ENCODE peak calls at places on chromosomes 5 and 9, in five cellular contexts. E is gastrocnemius medialis, P is PC-9, D is ovary, B is MM.1S. K is an unnamed sample.

GRCh38 chr9:18330736-18331335 is 143.1 kb upstream of the ADAMTSL1 start:
- DNase-seq in P (no peak), B (no peak), E (no peak), D (no peak), K (no peak)

GRCh38 chr5:128635379-128635778 is 97.3 kb upstream of the FBN2 start:
- DNase-seq in D (no peak), E (no peak), P (no peak), B (no peak), K (no peak)

GRCh38 chr9:131410051-131410491 is 16.2 kb downstream of the PRRC2B start:
- DNase-seq in B (no peak), P (no peak), D (no peak), E (no peak), K (peak)

GRCh38 chr9:109708507-109708945 is 71.5 kb upstream of the PALM2AKAP2 start:
- DNase-seq in E (no peak), B (no peak), D (no peak), P (no peak), K (peak)

GRCh38 chr5:82601085-82601484 is 322.9 kb upstream of the RPS23 start:
- DNase-seq in P (no peak), D (no peak), E (no peak), B (peak), K (no peak)

GRCh38 chr5:14444988-14445387 is 136.6 kb upstream of the OTULINL start:
- DNase-seq in D (no peak), P (no peak), B (no peak), E (no peak), K (no peak)

GRCh38 chr9:69264526-69264925 is 60.5 kb upstream of the ENTREP1 start:
- DNase-seq in E (no peak), D (no peak), P (no peak), B (no peak), K (no peak)

GRCh38 chr5:1542755-1543154 is 19.0 kb upstream of the LPCAT1 start:
- DNase-seq in B (no peak), D (no peak), E (no peak), P (peak), K (peak)

GRCh38 chr9:133139246-133140173 is 18.5 kb upstream of the RALGDS start:
- DNase-seq in D (no peak), E (no peak), B (no peak), P (no peak), K (no peak)

GRCh38 chr5:96259211-96259772 is 173.8 kb downstream of the PCSK1 start:
- DNase-seq in E (no peak), D (no peak), B (no peak), P (peak), K (peak)

GRCh38 chr5:132829742-132830435 is 558 bp downstream of the SHROOM1 start:
- DNase-seq in B (peak), E (peak), D (peak), P (peak), K (peak)

GRCh38 chr9:89502038-89502601 is 4.2 kb upstream of the SEMA4D start:
- DNase-seq in E (no peak), P (no peak), D (no peak), B (no peak), K (no peak)

GRCh38 chr5:134527156-134527960 is 1.9 kb downstream of the JADE2 start:
- DNase-seq in B (peak), D (peak), P (peak), E (peak), K (peak)

GRCh38 chr5:36443941-36444340 is 142.2 kb upstream of the RANBP3L start:
- DNase-seq in E (no peak), D (no peak), B (no peak), P (no peak), K (no peak)

GRCh38 chr5:66689522-66690220 is 93.5 kb downstream of the MAST4 start:
- DNase-seq in D (no peak), P (no peak), E (no peak), B (no peak), K (no peak)

GRCh38 chr5:14880688-14881087 is 9.1 kb upstream of the ANKH start:
- DNase-seq in P (no peak), E (no peak), D (no peak), B (no peak), K (no peak)

GRCh38 chr9:100437860-100438805 is 11.2 kb downstream of the MSANTD3 start:
- DNase-seq in D (peak), B (peak), E (peak), P (peak), K (peak)

GRCh38 chr9:76717611-76718010 is 46.6 kb upstream of the PCA3 start:
- DNase-seq in D (no peak), E (no peak), P (no peak), B (no peak), K (no peak)

GRCh38 chr5:43039468-43040286 is 442 bp downstream of the ANXA2R start:
- DNase-seq in B (peak), E (peak), P (peak), D (peak), K (peak)

GRCh38 chr5:179375236-179375685 is 30.0 kb upstream of the ADAMTS2 start:
- DNase-seq in P (no peak), B (no peak), D (no peak), E (no peak), K (no peak)

GRCh38 chr5:80607832-80608231 is 37.8 kb upstream of the ANKRD34B start:
- DNase-seq in D (no peak), E (no peak), B (peak), P (no peak), K (no peak)

GRCh38 chr9:136619742-136620440 is 42.8 kb upstream of the EGFL7 start:
- DNase-seq in E (peak), B (no peak), P (no peak), D (no peak), K (peak)

GRCh38 chr9:12718482-12719026 is 25.4 kb downstream of the TYRP1 start:
- DNase-seq in P (no peak), B (peak), E (no peak), D (no peak), K (peak)

GRCh38 chr5:88888291-88888690 is 5.3 kb upstream of the MEF2C start:
- DNase-seq in D (no peak), E (no peak), P (no peak), B (peak), K (no peak)

GRCh38 chr5:88889165-88890069 is 6.4 kb upstream of the MEF2C start:
- DNase-seq in P (no peak), B (peak), D (peak), E (peak), K (peak)

GRCh38 chr5:88886756-88887741 is 4.1 kb upstream of the MEF2C start:
- DNase-seq in P (no peak), E (no peak), D (no peak), B (peak), K (peak)

GRCh38 chr5:88890070-88890781 is 7.2 kb upstream of the MEF2C start:
- DNase-seq in P (no peak), D (no peak), E (no peak), B (peak), K (no peak)

GRCh38 chr5:88888799-88889164 is 5.8 kb upstream of the MEF2C start:
- DNase-seq in E (no peak), D (no peak), B (no peak), P (no peak), K (no peak)
- H3K27ac ChIP-seq in E (peak), D (peak), B (peak), P (no peak), K (peak)

GRCh38 chr5:174724484-174725260 is at the start of gene MSX2:
- DNase-seq in D (peak), P (no peak), E (peak), B (no peak), K (peak)
- H3K4me3 ChIP-seq in D (peak), P (no peak), E (peak), B (no peak), K (peak)

GRCh38 chr5:170154297-170154696 is 48.6 kb downstream of the FOXI1 start:
- DNase-seq in D (no peak), B (no peak), P (no peak), E (no peak), K (no peak)

GRCh38 chr5:170149206-170149515 is 43.5 kb downstream of the FOXI1 start:
- DNase-seq in B (no peak), E (no peak), D (no peak), P (no peak), K (no peak)

GRCh38 chr5:170148430-170149205 is 42.9 kb downstream of the FOXI1 start:
- DNase-seq in P (no peak), E (no peak), D (no peak), B (no peak), K (no peak)

GRCh38 chr5:170150713-170151104 is 45.0 kb downstream of the FOXI1 start:
- DNase-seq in P (no peak), B (no peak), D (no peak), E (no peak), K (no peak)

GRCh38 chr5:170151105-170151831 is 45.6 kb downstream of the FOXI1 start:
- DNase-seq in D (no peak), P (peak), E (no peak), B (no peak), K (peak)
- TF ChIP-seq CTCF in D (no peak), P (no peak), E (no peak), B (no peak), K (no peak)

DNA sequence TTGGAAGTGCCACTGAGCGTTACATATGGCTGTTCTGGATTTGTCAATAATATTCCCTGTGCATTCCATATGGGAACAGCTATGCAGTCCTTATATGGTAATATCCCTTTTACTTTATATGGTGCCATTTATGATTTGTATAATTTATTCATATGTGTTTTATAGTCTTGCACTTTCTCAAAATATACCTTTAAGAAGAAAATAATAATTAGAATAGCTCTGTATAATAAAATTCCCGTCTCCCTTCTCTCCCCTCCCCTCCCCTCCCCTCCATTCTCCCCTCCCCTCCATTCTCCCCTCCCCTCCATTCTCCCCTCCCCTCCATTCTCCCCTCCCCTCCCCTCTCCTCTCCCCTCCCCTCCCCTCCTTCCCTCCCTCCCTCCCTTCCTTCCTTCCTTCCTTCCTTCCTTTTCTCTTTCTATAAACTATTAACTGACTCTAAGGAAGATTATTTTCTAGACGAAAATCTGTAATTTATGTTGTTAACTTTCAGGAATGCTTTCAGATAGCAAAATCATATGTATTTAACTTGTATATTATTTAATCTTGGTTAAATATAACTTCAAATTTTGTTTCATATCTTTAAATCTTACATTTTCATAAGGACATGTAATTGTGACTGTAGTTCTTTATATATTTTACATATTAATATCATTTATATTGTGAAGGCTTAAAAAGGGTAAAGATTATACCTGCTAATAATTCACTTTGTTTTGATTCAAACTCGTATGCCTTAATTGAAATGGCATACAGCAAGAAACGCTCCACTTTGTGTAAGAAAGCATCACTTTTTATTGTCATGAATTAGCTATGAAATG is 241.6 kb downstream of the CSNK1G3 start:
- DNase-seq in E (no peak), P (no peak), D (no peak), B (no peak), K (no peak)
- H3K27ac ChIP-seq in E (no peak), P (no peak), D (no peak), B (no peak), K (no peak)

GRCh38 chr9:33164138-33164809 is 2.9 kb downstream of the B4GALT1 start:
- DNase-seq in P (no peak), D (no peak), E (peak), B (no peak), K (no peak)
- H3K4me3 ChIP-seq in P (peak), D (peak), E (peak), B (no peak), K (peak)

GRCh38 chr5:100900142-100900795 is 2.8 kb downstream of the ST8SIA4 start:
- DNase-seq in B (peak), E (no peak), P (no peak), D (no peak), K (peak)
- TF ChIP-seq CTCF in B (peak), E (no peak), P (no peak), D (no peak), K (no peak)

GRCh38 chr9:128884164-128884563 is 2.2 kb downstream of the LRRC8A start:
- DNase-seq in B (no peak), P (no peak), E (no peak), D (no peak), K (no peak)

GRCh38 chr9:128886211-128886826 is 4.4 kb downstream of the LRRC8A start:
- DNase-seq in B (no peak), P (no peak), D (no peak), E (no peak), K (peak)

GRCh38 chr9:128887049-128887448 is 5.1 kb downstream of the LRRC8A start:
- DNase-seq in P (no peak), D (no peak), B (no peak), E (no peak), K (no peak)

GRCh38 chr9:128885798-128886197 is 3.9 kb downstream of the LRRC8A start:
- DNase-seq in P (no peak), E (no peak), B (no peak), D (no peak), K (no peak)

GRCh38 chr9:128885376-128885775 is 3.4 kb downstream of the LRRC8A start:
- DNase-seq in B (no peak), D (no peak), P (no peak), E (no peak), K (no peak)
- H3K27ac ChIP-seq in B (no peak), D (no peak), P (no peak), E (peak), K (no peak)

K was measured in fibroblast of lung.